ENCODE peak calls at places on chromosomes 11 and 22, in seven cellular contexts. H, C, R, Q, L, S and M are unnamed samples.

GRCh38 chr11:131217313-131218297 is 152.8 kb upstream of the NTM start:
- DNase-seq in Q (no peak), S (no peak), C (no peak), H (no peak), R (no peak), L (no peak), M (peak)

GRCh38 chr22:29481265-29482000 is 1.4 kb downstream of the NEFH start:
- DNase-seq in Q (peak), C (no peak), S (no peak), L (no peak), H (no peak), R (peak), M (no peak)

GRCh38 chr11:78453140-78453935 is 35.7 kb upstream of the GAB2 start:
- DNase-seq in C (no peak), Q (no peak), S (no peak), R (no peak), H (no peak), L (no peak), M (no peak)

GRCh38 chr11:77596626-77597025 is 6.9 kb downstream of the AQP11 start:
- DNase-seq in C (no peak), S (no peak), L (no peak), Q (no peak), H (no peak), R (no peak), M (no peak)

GRCh38 chr22:25485626-25486545 is 78.6 kb upstream of the GRK3 start:
- DNase-seq in C (no peak), R (no peak), S (peak), L (no peak), Q (no peak), H (no peak), M (peak)

GRCh38 chr22:29385748-29386147 is 2.6 kb downstream of the AP1B1 start:
- DNase-seq in C (no peak), L (no peak), Q (no peak), H (peak), R (no peak), S (peak), M (peak)

GRCh38 chr11:71193431-71193830 is 58.9 kb downstream of the SHANK2 start:
- DNase-seq in R (no peak), L (no peak), Q (no peak), H (no peak), C (no peak), S (no peak), M (no peak)

GRCh38 chr11:109862808-109863207 is 230.4 kb upstream of the ZC3H12C start:
- DNase-seq in R (no peak), S (no peak), L (no peak), H (peak), Q (no peak), C (no peak), M (no peak)

GRCh38 chr22:26610983-26611382 is 6.8 kb downstream of the CRYBB1 start:
- DNase-seq in Q (peak), S (no peak), R (no peak), L (no peak), H (no peak), C (no peak), M (no peak)

GRCh38 chr22:27509132-27509920 is 292.2 kb downstream of the MN1 start:
- DNase-seq in C (no peak), Q (no peak), H (no peak), L (no peak), S (no peak), R (no peak), M (no peak)

GRCh38 chr11:39807904-39808303 is 1651.5 kb downstream of the LRRC4C start:
- DNase-seq in S (no peak), L (no peak), C (no peak), H (no peak), R (no peak), Q (no peak), M (no peak)

GRCh38 chr11:44766112-44766971 is 39.6 kb downstream of the TSPAN18 start:
- DNase-seq in R (peak), H (peak), Q (no peak), S (no peak), C (no peak), L (no peak), M (no peak)

GRCh38 chr11:66264893-66265292 is 3.5 kb upstream of the RAB1B start:
- DNase-seq in Q (peak), L (no peak), S (no peak), R (peak), H (no peak), C (no peak), M (peak)

GRCh38 chr11:8531982-8532381 is 62.0 kb downstream of the STK33 start:
- DNase-seq in Q (no peak), L (no peak), S (no peak), R (no peak), H (no peak), C (no peak), M (no peak)

GRCh38 chr11:11543656-11544055 is 78.1 kb downstream of the GALNT18 start:
- DNase-seq in C (no peak), H (no peak), Q (no peak), S (no peak), L (no peak), R (no peak), M (no peak)

GRCh38 chr22:40673017-40673416 is 6.3 kb upstream of the MCHR1 start:
- DNase-seq in C (no peak), R (no peak), L (no peak), H (peak), Q (no peak), S (no peak), M (no peak)

GRCh38 chr11:61815790-61816735 is 740 bp downstream of the FADS1 start:
- DNase-seq in S (no peak), C (peak), Q (peak), H (peak), L (peak), R (peak), M (peak)

GRCh38 chr22:49937758-49938564 is 19.5 kb downstream of the CRELD2 start:
- DNase-seq in R (no peak), H (peak), Q (no peak), L (no peak), C (no peak), S (no peak), M (no peak)

GRCh38 chr11:69533296-69534165 is 52.1 kb downstream of the LINC01488 start:
- DNase-seq in S (no peak), Q (no peak), L (no peak), R (no peak), C (no peak), H (no peak), M (no peak)

GRCh38 chr11:120334894-120335462 is 1.2 kb upstream of the ARHGEF12 start:
- DNase-seq in S (peak), R (peak), Q (peak), L (no peak), C (peak), H (peak), M (peak)

GRCh38 chr22:37284807-37285355 is 2.6 kb downstream of the CYTH4 start:
- DNase-seq in C (no peak), Q (no peak), S (peak), R (no peak), L (no peak), H (no peak), M (peak)

GRCh38 chr22:49976439-49977175 is 16.0 kb downstream of the PIM3 start:
- DNase-seq in Q (peak), C (no peak), L (no peak), S (peak), H (no peak), R (no peak), M (peak)

GRCh38 chr11:112784323-112785073 is 176.7 kb upstream of the NCAM1 start:
- DNase-seq in L (no peak), S (no peak), R (no peak), C (no peak), H (no peak), Q (peak), M (no peak)

GRCh38 chr11:34413263-34413662 is 25.5 kb upstream of the CAT start:
- DNase-seq in H (no peak), C (no peak), L (no peak), R (no peak), Q (no peak), S (no peak), M (no peak)

GRCh38 chr22:31281733-31282132 is 10.6 kb downstream of the PIK3IP1 start:
- DNase-seq in H (no peak), L (no peak), R (no peak), C (no peak), S (no peak), Q (no peak), M (no peak)

GRCh38 chr22:47021371-47022074 is 259.1 kb downstream of the TBC1D22A start:
- DNase-seq in C (no peak), R (no peak), S (no peak), Q (no peak), H (no peak), L (no peak), M (no peak)

GRCh38 chr22:47020157-47020556 is 257.7 kb downstream of the TBC1D22A start:
- DNase-seq in S (no peak), H (no peak), Q (no peak), L (no peak), C (no peak), R (no peak), M (no peak)

GRCh38 chr22:47017245-47017644 is 254.8 kb downstream of the TBC1D22A start:
- DNase-seq in R (no peak), H (no peak), L (no peak), Q (no peak), S (no peak), C (no peak), M (no peak)

GRCh38 chr22:47018010-47018910 is 255.8 kb downstream of the TBC1D22A start:
- DNase-seq in C (no peak), S (no peak), H (no peak), R (no peak), L (no peak), Q (no peak), M (no peak)

GRCh38 chr22:47019012-47019790 is 256.8 kb downstream of the TBC1D22A start:
- DNase-seq in H (no peak), Q (no peak), C (no peak), S (no peak), R (no peak), L (no peak), M (no peak)
- TF ChIP-seq MAX in H (no peak), Q (no peak), C (no peak), S (no peak), R (no peak), L (no peak), M (no peak)

DNA sequence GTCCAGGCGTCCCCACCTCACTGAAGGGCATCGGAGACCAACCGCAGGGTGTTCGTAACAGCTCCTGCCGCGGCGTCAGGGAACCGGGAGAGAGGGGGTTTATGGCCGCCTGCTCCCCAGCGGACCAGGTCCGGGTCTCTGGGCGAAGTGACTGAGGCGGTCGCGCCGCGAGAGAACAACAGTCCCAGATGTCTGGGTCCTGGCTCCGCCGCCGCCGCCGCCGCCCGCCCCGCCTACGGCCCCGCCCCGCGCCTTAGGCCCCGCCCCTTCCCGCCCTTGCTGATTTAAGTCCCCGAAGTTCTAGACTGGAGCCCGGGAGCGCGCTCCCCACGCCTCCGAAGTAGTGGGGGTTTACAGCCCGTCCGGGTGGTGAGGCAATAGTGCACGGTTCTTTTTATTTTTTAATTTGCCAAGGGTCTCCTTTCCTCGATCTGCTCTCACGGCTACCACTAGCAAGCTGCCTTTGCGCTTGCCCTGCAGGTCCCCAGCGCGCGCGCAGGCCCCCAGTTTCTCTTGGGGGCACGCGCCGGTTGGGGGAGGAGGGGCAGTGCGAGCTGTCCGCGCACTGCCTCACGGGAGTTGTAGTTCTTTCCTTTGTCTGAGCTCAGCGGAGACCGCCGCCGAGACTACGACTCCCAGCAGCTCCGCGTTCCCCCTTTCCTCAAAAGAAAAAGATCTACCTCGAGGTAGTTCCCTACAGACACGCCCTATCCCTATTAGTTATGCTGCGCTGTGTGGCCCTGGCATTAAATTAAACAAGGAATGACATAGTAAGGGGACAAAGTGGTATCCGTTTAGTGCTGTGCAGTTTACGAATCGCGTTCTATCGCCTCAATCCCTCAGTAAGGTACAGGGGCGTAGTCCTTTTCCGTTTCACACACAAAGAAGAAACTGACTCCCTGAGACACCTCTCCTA is at the start of gene PGM2L1:
- DNase-seq in R (peak), Q (peak), S (peak), L (peak), C (peak), H (peak), M (peak)
- TF ChIP-seq POLR2A in R (no peak), Q (peak), S (peak), L (peak), C (peak), H (peak), M (peak)

GRCh38 chr11:124441081-124441480 is 4.4 kb downstream of the OR8B8 start:
- DNase-seq in R (no peak), S (no peak), L (no peak), Q (no peak), C (no peak), H (no peak), M (no peak)

GRCh38 chr11:124440608-124441007 is 4.9 kb downstream of the OR8B8 start:
- DNase-seq in L (no peak), H (no peak), C (no peak), Q (no peak), S (no peak), R (no peak), M (no peak)

GRCh38 chr11:124442442-124442841 is 3.1 kb downstream of the OR8B8 start:
- DNase-seq in L (no peak), Q (no peak), C (no peak), H (no peak), R (no peak), S (no peak), M (no peak)

GRCh38 chr11:124441519-124441918 is 4.0 kb downstream of the OR8B8 start:
- DNase-seq in R (no peak), S (no peak), L (no peak), C (no peak), H (no peak), Q (no peak), M (no peak)

DNA sequence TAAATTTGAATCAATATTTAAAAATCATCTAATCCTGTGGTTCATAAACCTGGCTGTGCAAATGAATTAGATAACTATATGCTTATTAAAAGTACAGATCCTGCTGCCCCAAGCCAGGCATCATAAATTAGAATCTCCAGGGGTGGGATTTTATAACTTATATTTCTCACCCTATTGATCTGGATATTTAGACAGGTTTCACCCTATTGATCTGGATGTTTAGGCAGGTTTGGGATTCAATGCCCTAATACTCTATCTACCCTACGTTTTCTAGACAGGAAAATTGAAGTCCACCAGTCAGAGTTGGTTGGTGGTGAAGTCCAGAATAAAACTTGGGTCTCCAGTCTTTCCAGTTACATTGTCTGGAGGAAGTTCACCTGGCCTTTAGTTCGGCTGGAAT is 2.6 kb downstream of the OR8B8 start:
- DNase-seq in C (no peak), H (no peak), S (no peak), L (no peak), Q (no peak), R (no peak), M (no peak)
- TF ChIP-seq MAX in C (no peak), H (no peak), S (no peak), L (no peak), Q (no peak), R (no peak), M (no peak)

GRCh38 chr11:41398175-41398574 is 61.3 kb downstream of the LRRC4C start:
- DNase-seq in Q (no peak), S (no peak), C (no peak), H (no peak), R (no peak), L (no peak), M (no peak)

GRCh38 chr11:41392591-41392990 is 66.9 kb downstream of the LRRC4C start:
- DNase-seq in Q (no peak), C (no peak), S (no peak), H (no peak), L (no peak), R (no peak), M (no peak)

GRCh38 chr11:41400124-41400523 is 59.3 kb downstream of the LRRC4C start:
- DNase-seq in C (no peak), Q (no peak), H (no peak), R (no peak), S (no peak), L (no peak), M (no peak)

DNA sequence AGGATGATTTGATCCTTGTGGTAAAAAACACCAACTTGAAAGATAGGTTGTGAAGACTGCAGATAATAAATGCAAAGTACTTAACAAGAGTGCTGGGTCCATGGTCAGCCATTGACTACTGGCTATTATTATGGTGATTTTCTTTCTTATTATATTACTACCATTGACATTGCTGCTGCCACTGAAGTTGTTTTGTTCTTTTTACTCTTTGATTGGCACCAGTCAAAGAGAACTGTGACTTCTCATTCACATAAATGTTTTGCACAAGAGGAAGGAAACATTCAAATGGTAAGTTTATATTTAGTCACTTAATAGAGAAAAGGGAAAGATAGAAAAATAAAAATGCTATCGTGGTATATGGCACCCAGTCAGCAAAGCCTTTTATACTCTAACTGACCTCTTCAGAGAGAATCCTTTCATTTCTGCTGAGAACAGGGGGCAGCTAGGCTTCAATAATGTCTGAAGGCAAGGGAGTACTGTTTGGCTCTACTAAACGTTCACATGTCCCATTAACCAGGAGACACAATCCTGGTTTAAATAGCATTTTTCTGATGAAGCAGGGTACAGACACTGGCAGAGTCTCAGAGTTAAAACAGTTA is 64.8 kb downstream of the LRRC4C start:
- DNase-seq in R (no peak), Q (no peak), L (no peak), C (no peak), S (no peak), H (no peak), M (no peak)
- TF ChIP-seq POLR2A in R (no peak), Q (no peak), L (no peak), C (no peak), S (no peak), H (no peak), M (no peak)

GRCh38 chr22:24027389-24027980 is 16.4 kb downstream of the CABIN1 start:
- DNase-seq in R (no peak), Q (no peak), H (no peak), L (no peak), S (no peak), C (no peak), M (no peak)
- TF ChIP-seq MAX in R (no peak), Q (no peak), H (no peak), L (no peak), S (no peak), C (no peak), M (no peak)

DNA sequence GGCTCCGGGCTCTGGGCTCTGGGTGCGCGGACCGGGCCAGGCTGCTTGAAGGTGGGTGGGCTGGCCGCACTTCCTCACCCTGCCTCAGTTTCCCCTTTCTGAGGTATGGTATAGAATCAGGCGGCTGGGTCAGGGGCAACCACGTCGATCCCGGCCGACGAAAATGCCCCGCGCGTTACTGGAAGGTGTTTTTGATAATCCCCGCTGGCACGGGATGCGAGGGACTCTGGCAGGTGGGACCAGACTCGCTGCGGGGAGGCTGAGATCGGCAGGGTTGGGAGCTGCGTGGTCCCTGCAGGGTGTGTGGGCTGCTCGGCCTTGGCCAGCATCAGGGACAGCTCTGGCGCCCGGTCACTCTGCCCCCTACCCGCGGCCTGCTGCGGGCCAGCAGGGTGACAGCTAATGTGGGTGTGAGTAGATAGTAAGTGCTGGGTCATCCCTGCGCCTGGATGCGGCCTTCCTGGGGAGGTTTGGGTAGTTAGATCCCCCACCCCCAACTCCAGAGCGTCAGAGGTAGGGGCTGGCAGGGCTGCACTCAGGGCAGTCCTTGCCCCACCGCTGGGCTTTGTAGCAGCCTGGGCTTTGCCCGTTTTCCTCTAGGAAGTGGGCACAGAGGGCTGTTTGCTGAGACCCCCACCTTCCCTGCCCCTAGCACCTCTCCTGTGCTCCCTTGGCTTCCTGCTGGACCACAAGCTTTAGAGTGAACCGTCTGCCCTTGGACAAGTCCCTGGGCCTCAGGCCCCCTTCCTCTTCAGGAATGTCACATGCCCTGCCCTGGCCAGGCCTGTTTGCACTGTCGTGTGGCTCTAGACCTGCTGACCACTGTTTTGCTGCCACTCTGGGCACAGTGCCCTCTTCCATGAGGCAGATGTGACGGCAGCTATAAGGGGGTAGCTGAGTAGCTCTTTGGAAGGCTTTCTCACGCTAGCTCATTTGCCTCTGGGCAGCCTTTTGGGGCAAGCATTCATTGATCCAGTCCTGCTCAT is 579 bp downstream of the TANGO2 start:
- DNase-seq in Q (peak), C (no peak), L (no peak), R (peak), S (no peak), H (peak), M (peak)
- TF ChIP-seq POLR2A in Q (no peak), C (no peak), L (no peak), R (no peak), S (no peak), H (no peak), M (no peak)

GRCh38 chr11:118916842-118917388 is 8.8 kb downstream of the BCL9L start:
- DNase-seq in C (no peak), S (no peak), L (no peak), H (no peak), R (no peak), Q (no peak), M (no peak)

GRCh38 chr11:118914178-118914918 is 11.4 kb downstream of the BCL9L start:
- DNase-seq in Q (no peak), L (no peak), R (no peak), H (no peak), C (no peak), S (no peak), M (peak)

GRCh38 chr11:118917488-118918127 is 8.1 kb downstream of the BCL9L start:
- DNase-seq in C (no peak), Q (no peak), H (no peak), R (no peak), S (no peak), L (no peak), M (peak)

GRCh38 chr11:118915396-118915795 is 10.3 kb downstream of the BCL9L start:
- DNase-seq in C (no peak), R (no peak), H (no peak), Q (no peak), L (no peak), S (no peak), M (no peak)

GRCh38 chr11:118915941-118916841 is 9.5 kb downstream of the BCL9L start:
- DNase-seq in H (no peak), L (no peak), R (no peak), C (no peak), S (no peak), Q (no peak), M (no peak)
- TF ChIP-seq MAX in H (no peak), L (no peak), R (no peak), C (no peak), S (no peak), Q (no peak), M (no peak)